ENCODE peak calls at places on chromosomes 2 and 18, in six cellular contexts. R is T-cell, U is glomerular endothelial cell, N is amygdala, J is heart left ventricle, C is NCI-H1417. D is an unnamed sample.

GRCh38 chr2:149606251-149606811 is 18.8 kb upstream of the MMADHC start:
- DNase-seq in R (no peak), U (no peak), N (no peak), J (no peak), C (no peak), D (no peak)

GRCh38 chr18:71116535-71116934 is 827.7 kb downstream of the SOCS6 start:
- DNase-seq in R (no peak), U (peak), N (no peak), J (no peak), C (peak), D (no peak)

GRCh38 chr2:64359176-64359891 is 94.6 kb upstream of the LGALSL start:
- DNase-seq in R (no peak), U (no peak), N (no peak), J (no peak), C (no peak), D (no peak)

GRCh38 chr2:164126960-164127359 is 391.2 kb upstream of the FIGN start:
- DNase-seq in R (no peak), U (no peak), N (no peak), J (no peak), C (no peak), D (peak)

GRCh38 chr18:56501896-56502295 is 136.5 kb downstream of the TXNL1 start:
- DNase-seq in R (no peak), U (no peak), N (no peak), J (no peak), C (no peak), D (no peak)

GRCh38 chr18:62784338-62784965 is 69.1 kb downstream of the PHLPP1 start:
- DNase-seq in R (no peak), U (no peak), N (no peak), J (no peak), C (peak), D (no peak)

GRCh38 chr2:67840460-67841068 is 222.2 kb downstream of the C1D start:
- DNase-seq in R (no peak), U (no peak), N (peak), J (peak), C (peak), D (peak)

GRCh38 chr2:191065785-191066184 is 51.8 kb upstream of the STAT1 start:
- DNase-seq in R (no peak), U (no peak), N (no peak), J (no peak), C (no peak), D (no peak)

GRCh38 chr18:40066368-40066767 is 1888.7 kb upstream of the PIK3C3 start:
- DNase-seq in R (no peak), U (no peak), N (no peak), J (no peak), C (no peak), D (no peak)

GRCh38 chr2:181573140-181573736 is 83.7 kb downstream of the CERKL start:
- DNase-seq in R (no peak), U (peak), N (no peak), J (no peak), C (peak), D (peak)

GRCh38 chr2:170144758-170145157 is 33.2 kb upstream of the MYO3B start:
- DNase-seq in R (no peak), U (no peak), N (no peak), J (no peak), C (no peak), D (peak)

GRCh38 chr18:3230401-3231334 is 10.9 kb upstream of the MYOM1 start:
- DNase-seq in R (no peak), U (no peak), N (no peak), J (no peak), C (no peak), D (peak)

GRCh38 chr2:1769703-1770422 is 25.5 kb upstream of the PXDN start:
- DNase-seq in R (peak), U (peak), N (peak), J (peak), C (peak), D (peak)